ENCODE peak calls at places on chromosomes 4 and X, in nine cellular contexts. V, Q, R, L, Z, E, A, J and N are unnamed samples.

GRCh38 chr4:40214038-40214437 is 17.2 kb downstream of the RHOH start:
- DNase-seq in Q (no peak), J (no peak), E (no peak), A (no peak), L (no peak), Z (no peak), V (no peak), R (no peak), N (no peak)

GRCh38 chr4:3416821-3417221 is 24.9 kb upstream of the HGFAC start:
- DNase-seq in V (no peak), Q (peak), Z (no peak), J (no peak), A (no peak), E (peak), L (no peak), R (no peak), N (peak)

GRCh38 chr4:10179957-10180602 is 63.5 kb upstream of the WDR1 start:
- DNase-seq in E (no peak), R (peak), Q (no peak), V (no peak), J (no peak), Z (no peak), L (no peak), A (no peak), N (no peak)

GRCh38 chrX:2696698-2697215 is 5.7 kb downstream of the CD99 start:
- DNase-seq in J (no peak), L (peak), A (no peak), R (peak), Q (no peak), E (no peak), V (peak), Z (no peak), N (no peak)

GRCh38 chrX:15601932-15602331 is 1.2 kb upstream of the ACE2 start:
- DNase-seq in J (no peak), R (no peak), E (no peak), V (no peak), L (no peak), A (no peak), Z (no peak), Q (no peak), N (no peak)

GRCh38 chrX:72243472-72243871 is 4.6 kb upstream of the ERCC6L start:
- DNase-seq in Z (no peak), J (no peak), V (no peak), L (no peak), A (no peak), E (no peak), Q (no peak), R (peak), N (no peak)

GRCh38 chrX:155148724-155149537 is 67.3 kb upstream of the VBP1 start:
- DNase-seq in E (no peak), R (peak), A (no peak), Q (no peak), L (no peak), J (no peak), V (peak), Z (peak), N (peak)

GRCh38 chr4:53696956-53697685 is 105.8 kb upstream of the LNX1 start:
- DNase-seq in Z (no peak), L (no peak), E (no peak), Q (no peak), R (peak), V (no peak), J (no peak), A (no peak), N (no peak)

GRCh38 chr4:174061026-174061425 is 222.4 kb downstream of the FBXO8 start:
- DNase-seq in L (no peak), Z (no peak), R (peak), Q (no peak), V (no peak), E (no peak), A (no peak), J (no peak), N (no peak)

GRCh38 chrX:97224148-97224547 is 340.4 kb downstream of the RPA4 start:
- DNase-seq in E (no peak), R (no peak), Z (no peak), L (peak), Q (no peak), A (no peak), V (no peak), J (no peak), N (no peak)

GRCh38 chr4:125432078-125432477 is 117.3 kb downstream of the FAT4 start:
- DNase-seq in R (peak), V (peak), E (no peak), L (no peak), Z (no peak), A (no peak), J (no peak), Q (no peak), N (peak)

GRCh38 chr4:41120297-41121217 is 93.8 kb downstream of the APBB2 start:
- DNase-seq in V (peak), Q (peak), J (no peak), E (peak), Z (no peak), A (no peak), R (peak), L (no peak), N (no peak)

GRCh38 chr4:55445921-55446577 is 50.3 kb downstream of the TMEM165 start:
- DNase-seq in Z (no peak), Q (no peak), E (no peak), A (no peak), R (peak), V (no peak), J (no peak), L (no peak), N (no peak)

GRCh38 chr4:96407651-96408342 is 567.9 kb downstream of the PDHA2 start:
- DNase-seq in J (no peak), E (no peak), Q (no peak), L (no peak), A (peak), V (peak), R (peak), Z (no peak), N (no peak)

GRCh38 chrX:20228245-20228644 is 38.5 kb downstream of the RPS6KA3 start:
- DNase-seq in J (no peak), L (no peak), V (no peak), R (no peak), Z (no peak), E (no peak), Q (no peak), A (no peak), N (no peak)

GRCh38 chr4:52202251-52202779 is 151.2 kb downstream of the SPATA18 start:
- DNase-seq in R (no peak), Q (no peak), J (no peak), L (no peak), Z (no peak), A (no peak), V (no peak), E (no peak), N (peak)

GRCh38 chrX:40012039-40012799 is 85.5 kb downstream of the BCOR start:
- DNase-seq in A (peak), L (no peak), J (no peak), Z (no peak), E (peak), R (peak), Q (peak), V (no peak), N (peak)

GRCh38 chr4:126727461-126727860 is 905.3 kb upstream of the INTU start:
- DNase-seq in V (no peak), Q (no peak), J (no peak), E (no peak), L (no peak), A (no peak), R (peak), Z (no peak), N (no peak)

GRCh38 chr4:38560763-38561558 is 103.0 kb upstream of the KLF3 start:
- DNase-seq in L (peak), A (no peak), Q (no peak), J (no peak), E (no peak), R (no peak), V (no peak), Z (no peak), N (no peak)

GRCh38 chr4:675036-675804 is 878 bp downstream of the MYL5 start:
- DNase-seq in Z (no peak), Q (peak), A (no peak), R (no peak), V (no peak), J (no peak), L (peak), E (no peak), N (no peak)

GRCh38 chrX:19931146-19931545 is 43.7 kb upstream of the SH3KBP1 start:
- DNase-seq in Q (no peak), L (no peak), J (no peak), R (peak), V (no peak), E (no peak), A (no peak), Z (no peak), N (no peak)

GRCh38 chrX:2652106-2652505 is 39.0 kb upstream of the CD99 start:
- DNase-seq in Z (no peak), L (no peak), E (no peak), A (no peak), V (no peak), Q (no peak), J (no peak), R (no peak), N (peak)